ENCODE peak calls at places on chromosomes 13 and 19, in eight cellular contexts. U is CD8-positive, alpha-beta memory T cell; M is heart right ventricle; Z is tibial nerve; A is coronary artery; S is MM.1S; L is GM12864; K is tibial artery. Q is an unnamed sample.

GRCh38 chr19:38442736-38443135 is 9.2 kb downstream of the RYR1 start:
- DNase-seq in A (no peak), K (no peak), Z (no peak), L (no peak), S (no peak), M (no peak), U (no peak), Q (no peak)

GRCh38 chr13:100773429-100773828 is 98.8 kb upstream of the TMTC4 start:
- DNase-seq in A (no peak), Z (no peak), K (no peak), S (no peak), M (no peak), U (no peak), L (no peak), Q (no peak)

GRCh38 chr13:42474954-42475353 is 99.0 kb upstream of the TNFSF11 start:
- DNase-seq in K (no peak), L (no peak), U (no peak), Z (no peak), S (no peak), M (no peak), A (no peak), Q (peak; percentile 41)

GRCh38 chr19:40689339-40690049 is 957 bp downstream of the NUMBL start:
- DNase-seq in A (no peak), S (no peak), U (peak; percentile 32), K (peak; percentile 43), L (no peak), Z (no peak), M (peak; percentile 44), Q (peak; percentile 39)

GRCh38 chr19:38371081-38371480 is 3.3 kb upstream of the PSMD8 start:
- DNase-seq in L (no peak), A (no peak), Z (no peak), S (no peak), M (no peak), U (no peak), K (no peak), Q (no peak)

GRCh38 chr19:6668696-6669095 is 1.3 kb downstream of the TNFSF14 start:
- DNase-seq in K (no peak), U (no peak), Z (no peak), S (no peak), M (no peak), A (no peak), L (no peak), Q (no peak)

GRCh38 chr19:49976496-49976895 is 15.5 kb upstream of the SIGLEC11 start:
- DNase-seq in S (no peak), A (no peak), M (no peak), L (no peak), K (no peak), Z (no peak), U (no peak), Q (no peak)

GRCh38 chr19:4449022-4449825 is 8.4 kb downstream of the UBXN6 start:
- DNase-seq in K (peak; percentile 60), Z (no peak), U (no peak), A (no peak), S (no peak), L (no peak), M (peak; percentile 81), Q (no peak)

GRCh38 chr13:77702364-77702763 is 4.9 kb downstream of the SLAIN1 start:
- DNase-seq in L (no peak), S (no peak), U (no peak), M (no peak), K (no peak), A (no peak), Z (no peak), Q (no peak)

GRCh38 chr13:54574791-54575190 is 1546.2 kb downstream of the OLFM4 start:
- DNase-seq in L (no peak), A (no peak), Z (no peak), S (no peak), K (no peak), M (no peak), U (no peak), Q (no peak)

GRCh38 chr19:48858984-48859710 is 9.3 kb downstream of the PLEKHA4 start:
- DNase-seq in U (peak; percentile 77), A (no peak), S (no peak), M (peak; percentile 60), L (no peak), K (no peak), Z (no peak), Q (peak; percentile 63)

GRCh38 chr13:36819064-36819810 is at the start of gene RFXAP:
- DNase-seq in S (peak; percentile 84), A (peak; percentile 86), M (peak; percentile 94), U (peak; percentile 91), K (peak; percentile 85), L (peak; percentile 65), Z (peak; percentile 74), Q (peak; percentile 83)

GRCh38 chr13:36819811-36820140 is 754 bp downstream of the RFXAP start:
- DNase-seq in U (no peak), L (no peak), A (no peak), Z (no peak), S (no peak), M (no peak), K (no peak), Q (peak; percentile 15)

GRCh38 chr13:36818483-36819063 is 449 bp upstream of the RFXAP start:
- DNase-seq in U (no peak), L (no peak), Z (peak; percentile 5), S (no peak), K (no peak), M (no peak), A (no peak), Q (no peak)

GRCh38 chr13:36817996-36818395 is 1.0 kb upstream of the RFXAP start:
- DNase-seq in K (no peak), M (no peak), U (no peak), S (no peak), Z (no peak), A (no peak), L (no peak), Q (no peak)

GRCh38 chr13:36820222-36820621 is 1.2 kb downstream of the RFXAP start:
- DNase-seq in L (peak; percentile 36), M (no peak), K (no peak), U (no peak), S (peak; percentile 16), Z (no peak), A (no peak), Q (no peak)
- H3K4me3 ChIP-seq in L (peak overlapping the region; percentile 83), M (peak overlapping the region; percentile 76), K (peak overlapping the region; percentile 73), U (peak overlapping the region; percentile 97), S (peak overlapping the region; percentile 79), Z (peak overlapping the region; percentile 80), A (peak overlapping the region; percentile 80), Q (peak overlapping the region; percentile 76)

GRCh38 chr13:29994911-29995601 is 144.6 kb upstream of the UBL3 start:
- DNase-seq in S (no peak), L (no peak), M (no peak), U (no peak), Z (peak; percentile 24), A (no peak), K (peak; percentile 56), Q (no peak)

GRCh38 chr13:29993196-29993595 is 142.8 kb upstream of the UBL3 start:
- DNase-seq in S (no peak), A (no peak), M (no peak), Z (no peak), K (no peak), U (no peak), L (no peak), Q (no peak)

GRCh38 chr13:29991343-29991742 is 140.9 kb upstream of the UBL3 start:
- DNase-seq in Z (no peak), K (no peak), A (no peak), S (no peak), M (no peak), L (no peak), U (no peak), Q (no peak)

GRCh38 chr13:29996316-29996715 is 145.9 kb upstream of the UBL3 start:
- DNase-seq in U (no peak), K (no peak), A (no peak), Z (no peak), M (no peak), S (no peak), L (no peak), Q (no peak)

DNA sequence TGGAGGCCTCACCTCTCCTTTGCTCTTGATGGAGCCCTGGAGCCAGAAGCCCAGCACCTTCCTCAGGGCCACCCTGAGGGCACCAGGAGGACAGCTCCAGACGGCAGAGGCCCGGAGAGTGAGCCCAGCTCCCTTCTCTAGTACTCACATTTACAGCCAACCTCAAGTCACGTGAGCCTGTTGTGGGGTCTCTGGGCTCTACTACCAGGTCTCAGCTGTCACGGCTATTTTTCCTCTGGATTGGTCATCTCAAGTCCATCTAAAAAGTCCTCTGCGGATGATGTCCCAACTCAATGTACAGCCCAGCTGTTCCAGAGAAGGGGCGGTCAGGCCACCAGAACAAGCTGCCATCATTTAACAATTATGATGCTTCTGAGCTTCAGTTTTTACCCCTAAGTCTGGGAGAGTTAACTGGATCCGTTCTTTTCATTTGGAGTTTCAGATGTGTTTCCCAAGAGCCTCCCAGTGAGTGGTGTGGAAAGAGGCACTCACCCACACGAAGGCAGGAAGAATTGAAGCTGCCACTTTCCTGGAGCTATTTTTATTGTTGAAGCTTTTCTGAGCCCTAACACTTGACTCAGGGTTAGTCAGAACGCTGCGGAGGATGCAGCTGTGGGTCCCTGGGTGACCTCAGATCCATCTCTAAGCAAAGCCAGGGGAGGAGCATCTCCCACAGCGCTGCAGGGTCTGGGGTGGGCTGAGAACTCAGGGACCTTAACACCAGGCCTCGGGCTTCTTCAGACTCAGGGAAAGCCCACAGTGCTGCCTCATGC is 143.5 kb upstream of the UBL3 start:
- DNase-seq in L (no peak), S (no peak), K (no peak), A (no peak), M (no peak), Z (no peak), U (no peak), Q (no peak)
- H3K4me3 ChIP-seq in L (no peak overlapping the region), S (no peak overlapping the region), K (no peak overlapping the region), A (no peak overlapping the region), M (no peak overlapping the region), Z (no peak overlapping the region), U (no peak overlapping the region), Q (no peak overlapping the region)

GRCh38 chr19:53960886-53961285 is 1.9 kb upstream of the CACNG8 start:
- DNase-seq in U (no peak), L (no peak), M (no peak), A (no peak), Z (no peak), S (no peak), K (no peak), Q (no peak)
- H3K4me3 ChIP-seq in U (no peak overlapping the region), L (no peak overlapping the region), M (no peak overlapping the region), A (no peak overlapping the region), Z (no peak overlapping the region), S (no peak overlapping the region), K (no peak overlapping the region), Q (no peak overlapping the region)

DNA sequence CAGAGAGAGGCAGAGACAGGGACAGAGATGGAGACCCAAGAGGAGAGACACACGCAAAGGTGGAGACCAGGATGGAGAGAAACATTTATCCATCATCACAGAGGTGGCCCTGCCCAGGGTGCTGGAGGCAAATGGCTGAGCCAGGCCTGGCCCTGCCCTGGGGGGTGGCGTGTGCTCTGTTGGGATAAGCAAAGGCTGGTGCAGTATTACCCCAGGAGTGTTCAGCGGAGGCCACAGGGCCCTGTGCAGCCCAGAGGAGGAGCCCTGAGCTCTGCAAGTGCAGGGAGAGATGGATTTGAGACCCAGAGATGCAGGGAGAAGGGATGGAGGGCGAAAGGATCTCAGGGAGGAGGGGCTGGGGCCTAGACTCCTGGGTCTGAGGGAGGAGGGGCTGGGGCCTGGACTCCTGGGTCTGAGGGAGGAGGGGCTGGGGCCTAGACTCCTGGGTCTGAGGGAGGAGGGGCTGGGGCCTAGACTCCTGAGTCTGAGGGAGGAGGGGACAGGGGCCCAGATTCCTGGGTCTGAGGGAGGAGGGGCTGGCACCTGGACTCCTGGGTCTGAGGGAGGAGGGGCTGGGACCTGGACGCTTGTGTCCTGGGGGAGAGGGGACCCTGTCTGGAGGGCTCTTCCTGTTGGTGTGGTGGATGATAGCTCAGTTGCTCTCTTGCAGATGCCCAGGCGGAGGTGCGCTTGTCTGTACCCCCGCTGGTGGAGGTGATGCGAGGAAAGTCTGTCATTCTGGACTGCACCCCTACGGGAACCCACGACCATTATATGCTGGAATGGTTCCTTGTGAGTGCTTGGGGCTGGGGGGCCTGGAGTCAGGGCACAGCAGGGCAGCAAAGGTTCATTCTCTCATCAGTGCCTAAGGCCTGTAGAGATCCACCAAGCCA is 1.9 kb downstream of the BCAM start:
- DNase-seq in Z (no peak), K (no peak), L (no peak), S (no peak), U (no peak), A (no peak), M (no peak), Q (no peak)
- H3K4me3 ChIP-seq in Z (no peak overlapping the region), K (peak overlapping the region; percentile 87), L (no peak overlapping the region), S (no peak overlapping the region), U (no peak overlapping the region), A (peak overlapping the region; percentile 87), M (peak overlapping the region; percentile 91), Q (no peak overlapping the region)

Q was measured in Jurkat, Clone E6-1.